ENCODE peak calls at places on chromosome 20, in seven cellular contexts. D is globus pallidus, Y is non-pigmented ciliary epithelial cell, B is left cardiac atrium, X is amygdala, S is foreskin fibroblast, C is ELR. E is an unnamed sample.

GRCh38 chr20:17541996-17542395 is 10.8 kb upstream of the BFSP1 start:
- DNase-seq in C (peak; percentile 53), B (no peak), D (no peak), Y (peak; percentile 67), S (peak; percentile 59), X (no peak), E (no peak)

GRCh38 chr20:36543187-36544133 is 2.1 kb downstream of the MYL9 start:
- DNase-seq in X (peak; percentile 9), D (peak; percentile 10), B (peak; percentile 87), Y (no peak), C (peak; percentile 68), S (peak; percentile 92), E (no peak)

GRCh38 chr20:37209661-37210314 is 30.4 kb upstream of the MROH8 start:
- DNase-seq in S (no peak), X (no peak), D (no peak), Y (no peak), B (no peak), C (no peak), E (no peak)

GRCh38 chr20:24694727-24695528 is 225.5 kb downstream of the SYNDIG1 start:
- DNase-seq in C (no peak), X (no peak), S (peak; percentile 12), B (no peak), Y (no peak), D (no peak), E (no peak)

GRCh38 chr20:63351811-63352591 is 9.1 kb downstream of the CHRNA4 start:
- DNase-seq in Y (no peak), X (no peak), S (no peak), D (peak; percentile 69), B (peak; percentile 48), C (no peak), E (peak; percentile 44)

GRCh38 chr20:45059022-45059728 is 41.8 kb downstream of the KCNS1 start:
- DNase-seq in B (no peak), Y (no peak), D (peak; percentile 88), C (peak; percentile 94), X (peak; percentile 46), S (peak; percentile 59), E (peak; percentile 76)

GRCh38 chr20:3312940-3313656 is 74.1 kb upstream of the SLC4A11 start:
- DNase-seq in C (peak; percentile 20), D (no peak), Y (peak; percentile 32), B (no peak), X (peak; percentile 2), S (peak; percentile 79), E (no peak)

GRCh38 chr20:13221673-13222318 is 722 bp downstream of the ISM1 start:
- DNase-seq in S (peak; percentile 92), C (peak; percentile 57), Y (no peak), D (peak; percentile 5), X (no peak), B (peak; percentile 49), E (peak; percentile 3)

GRCh38 chr20:13554706-13555105 is 84.0 kb downstream of the TASP1 start:
- DNase-seq in X (no peak), C (peak; percentile 54), Y (no peak), D (no peak), S (peak; percentile 33), B (no peak), E (no peak)

GRCh38 chr20:22491188-22491500 is 93.2 kb downstream of the FOXA2 start:
- DNase-seq in Y (no peak), D (no peak), S (no peak), B (no peak), C (no peak), X (no peak), E (no peak)

GRCh38 chr20:884983-885952 is 30.9 kb downstream of the ANGPT4 start:
- DNase-seq in Y (no peak), S (peak; percentile 50), B (peak; percentile 66), D (no peak), X (no peak), C (peak; percentile 29), E (no peak)

E was measured in putamen.